ENCODE peak calls at places on chromosomes 13 and 19, in five cellular contexts. K, P, O, U and Y are unnamed samples.

GRCh38 chr19:53467138-53467502 is 413 bp upstream of the ZNF813 start:
- DNase-seq in K (no peak), P (no peak), O (no peak), U (no peak), Y (no peak)

GRCh38 chr13:59236309-59236939 is 927.3 kb downstream of the DIAPH3 start:
- DNase-seq in K (no peak), P (no peak), O (no peak), U (no peak), Y (no peak)

GRCh38 chr13:50127017-50127725 is 111.9 kb downstream of the KCNRG start:
- DNase-seq in K (peak), P (peak), O (peak), U (peak), Y (peak)

GRCh38 chr13:93450226-93450625 is 223.6 kb downstream of the GPC6 start:
- DNase-seq in K (no peak), P (peak), O (no peak), U (peak), Y (peak)

GRCh38 chr13:33388254-33388998 is 102.9 kb upstream of the STARD13 start:
- DNase-seq in K (peak), P (no peak), O (no peak), U (no peak), Y (peak)

GRCh38 chr13:72137782-72138181 is 270.8 kb upstream of the DACH1 start:
- DNase-seq in K (no peak), P (no peak), O (no peak), U (no peak), Y (no peak)

GRCh38 chr19:1087813-1088418 is 7.3 kb downstream of the POLR2E start:
- DNase-seq in K (no peak), P (no peak), O (no peak), U (no peak), Y (no peak)

GRCh38 chr13:101881593-101881992 is 429.1 kb downstream of the ITGBL1 start:
- DNase-seq in K (no peak), P (no peak), O (no peak), U (no peak), Y (no peak)

GRCh38 chr13:72304121-72304745 is 423.2 kb downstream of the MZT1 start:
- DNase-seq in K (no peak), P (peak), O (no peak), U (peak), Y (peak)

GRCh38 chr19:35946203-35946602 is 10.0 kb downstream of the LRFN3 start:
- DNase-seq in K (no peak), P (no peak), O (no peak), U (no peak), Y (no peak)

GRCh38 chr19:10105241-10106099 is 692 bp upstream of the PPAN start:
- DNase-seq in K (no peak), P (no peak), O (no peak), U (no peak), Y (no peak)

GRCh38 chr13:50200988-50201387 is 185.7 kb downstream of the KCNRG start:
- DNase-seq in K (no peak), P (no peak), O (no peak), U (peak), Y (peak)

GRCh38 chr19:39138221-39139211 is 12.9 kb downstream of the PAK4 start:
- DNase-seq in K (no peak), P (no peak), O (no peak), U (no peak), Y (peak)

DNA sequence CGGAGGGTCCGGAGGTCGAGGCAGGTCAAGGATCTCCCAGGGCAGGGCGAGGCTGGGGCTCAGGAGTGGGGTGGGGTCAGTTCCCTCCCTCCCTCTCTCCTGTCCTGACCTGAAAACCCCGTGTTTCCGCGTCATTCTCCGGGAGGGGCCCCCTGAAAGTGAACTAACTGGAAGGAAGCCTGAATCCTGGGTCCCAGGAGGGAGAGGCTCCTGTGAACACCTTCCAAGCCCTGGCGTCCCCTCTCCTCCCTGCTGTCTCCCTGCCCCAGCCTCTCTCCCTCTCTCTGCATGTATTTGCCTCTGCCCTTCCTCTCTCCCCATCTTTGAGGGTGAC is 741 bp upstream of the CADM4 start:
- DNase-seq in K (no peak), P (no peak), O (peak), U (no peak), Y (no peak)
- H3K4me3 ChIP-seq in K (no peak), P (peak), O (peak), U (peak), Y (peak)

DNA sequence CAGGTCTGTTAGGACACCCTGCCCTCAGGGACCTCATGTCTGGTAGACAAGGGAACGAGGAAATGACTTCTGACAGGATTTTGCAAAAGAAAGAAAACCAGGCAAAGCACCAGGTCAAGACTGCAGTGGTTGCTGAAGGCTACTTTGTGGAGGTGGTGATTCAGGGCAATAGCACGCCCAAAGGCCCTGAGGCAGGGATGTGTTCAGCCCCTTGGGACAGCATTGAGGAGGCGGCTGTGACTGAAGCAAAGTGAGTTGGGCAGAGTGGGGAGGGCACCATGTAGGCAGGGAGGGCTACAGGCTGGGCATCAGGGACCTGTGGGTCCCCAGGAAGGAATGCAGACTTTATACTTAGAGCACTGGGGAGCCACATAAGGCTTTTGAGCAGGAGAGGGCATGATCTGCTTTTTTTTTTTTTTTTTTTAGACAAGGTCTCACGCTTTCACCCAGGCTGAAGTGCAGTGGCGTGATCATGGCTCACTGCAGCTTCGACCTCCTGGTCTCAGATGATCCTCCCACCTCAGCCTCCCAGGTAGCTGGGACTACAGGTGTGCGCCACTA is 10.8 kb upstream of the HOMER3 start:
- DNase-seq in K (no peak), P (no peak), O (no peak), U (peak), Y (peak)
- TF ChIP-seq CTCF in K (no peak), P (no peak), O (no peak), U (no peak), Y (no peak)

DNA sequence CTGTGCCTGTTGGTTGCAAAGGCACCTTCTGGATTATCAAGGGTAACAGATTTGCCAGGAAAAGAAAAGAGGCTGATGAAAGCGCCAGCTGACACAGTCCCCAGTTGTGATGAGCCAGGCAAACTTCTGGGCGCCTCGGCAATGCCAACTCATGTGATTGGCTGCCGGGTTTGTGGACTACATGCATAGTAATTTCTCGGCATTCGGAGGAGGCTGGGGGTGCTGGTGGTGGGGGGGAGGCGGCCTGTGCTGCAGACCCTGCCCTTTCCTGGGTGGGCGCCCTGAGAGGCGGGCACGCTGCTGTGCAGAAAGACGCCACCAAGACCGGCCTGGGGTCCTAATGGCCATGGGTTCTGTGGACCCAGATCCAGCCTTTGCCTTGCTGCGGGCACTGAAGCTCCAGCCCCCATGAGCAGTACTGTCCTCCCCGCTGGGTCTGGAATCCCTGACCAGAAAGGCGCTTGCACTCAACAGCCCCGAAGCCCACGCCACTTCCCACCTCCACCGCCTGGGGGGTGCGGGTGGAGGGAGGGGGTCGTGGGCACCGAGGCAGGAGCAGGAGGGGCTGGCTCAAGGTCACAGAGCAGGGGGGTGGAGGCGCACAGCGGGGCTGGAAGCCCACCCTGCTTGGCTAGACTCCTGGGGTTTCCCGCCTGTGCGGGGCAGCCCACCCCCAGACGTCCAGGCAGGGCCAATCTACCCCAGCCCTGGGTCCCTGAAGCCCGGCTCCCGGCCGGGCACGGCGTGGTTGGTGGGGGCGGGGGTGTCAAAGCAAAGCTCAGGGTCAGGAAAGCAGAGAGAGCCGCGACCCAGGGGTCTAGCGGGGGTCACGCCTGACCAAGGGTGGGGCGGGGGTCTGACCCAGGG is 1.0 kb downstream of the DIRAS1 start:
- DNase-seq in K (no peak), P (peak), O (peak), U (peak), Y (peak)
- H3K4me3 ChIP-seq in K (no peak), P (peak), O (peak), U (no peak), Y (peak)

GRCh38 chr13:84574851-84575250 is 692.6 kb upstream of the SLITRK1 start:
- DNase-seq in K (no peak), P (peak), O (no peak), U (peak), Y (peak)
- TF ChIP-seq CTCF in K (no peak), P (peak), O (peak), U (peak), Y (peak)

GRCh38 chr13:46179576-46180368 is 2.2 kb downstream of the LCP1 start:
- DNase-seq in K (peak), P (no peak), O (no peak), U (no peak), Y (no peak)
- H3K4me3 ChIP-seq in K (no peak), P (no peak), O (no peak), U (no peak), Y (no peak)

DNA sequence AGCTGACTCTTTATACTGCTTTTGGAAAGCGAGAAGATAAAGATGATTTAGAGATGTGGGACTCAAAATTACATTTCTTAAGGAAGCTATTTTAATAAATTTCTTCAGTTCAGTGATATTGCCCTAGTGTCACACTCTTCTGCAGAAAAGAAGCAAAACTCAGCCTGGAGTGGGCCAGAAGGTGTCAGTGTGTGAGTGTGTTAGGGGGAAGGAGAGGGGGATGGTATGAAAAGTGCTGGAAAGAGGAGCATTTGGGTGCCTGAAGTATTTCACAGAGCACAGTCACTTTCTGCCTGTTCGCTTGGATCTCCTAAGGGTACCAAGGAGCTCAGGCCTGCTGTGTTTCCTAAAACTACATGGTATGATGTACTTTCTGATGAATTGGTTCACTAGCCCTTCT is 84.5 kb upstream of the FRY start:
- DNase-seq in K (no peak), P (no peak), O (no peak), U (no peak), Y (no peak)
- TF ChIP-seq CTCF in K (no peak), P (no peak), O (no peak), U (no peak), Y (no peak)

DNA sequence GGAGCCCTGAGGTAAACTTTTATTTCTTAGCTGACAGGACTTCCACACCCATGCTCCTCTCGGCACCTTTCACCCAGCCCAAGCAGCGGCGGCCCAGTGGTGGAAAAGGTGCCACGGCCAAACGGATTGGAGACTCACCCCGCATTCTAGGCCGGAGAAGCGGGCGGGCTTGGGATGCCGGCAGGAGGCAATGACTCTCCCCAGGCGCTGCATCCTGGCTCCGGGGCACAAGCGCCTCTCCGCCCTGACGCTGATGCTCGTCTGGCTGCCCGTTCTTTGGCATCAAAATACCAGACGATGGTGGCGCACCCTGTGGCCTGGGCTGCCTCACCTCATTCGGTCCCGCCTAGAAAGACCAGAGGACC is 6.7 kb upstream of the ZNF606 start:
- DNase-seq in K (no peak), P (no peak), O (no peak), U (no peak), Y (no peak)
- H3K4me3 ChIP-seq in K (no peak), P (peak), O (peak), U (peak), Y (peak)

GRCh38 chr19:55485439-55486011 is 537 bp downstream of the NAT14 start:
- DNase-seq in K (no peak), P (no peak), O (no peak), U (no peak), Y (no peak)

GRCh38 chr19:55484571-55485438 is at the start of gene NAT14:
- DNase-seq in K (no peak), P (peak), O (peak), U (peak), Y (peak)

GRCh38 chr19:55487884-55488687 is at the start of gene SSC5D:
- DNase-seq in K (no peak), P (peak), O (peak), U (peak), Y (peak)

GRCh38 chr19:55486971-55487883 is 1.0 kb upstream of the SSC5D start:
- DNase-seq in K (no peak), P (peak), O (no peak), U (peak), Y (peak)

GRCh38 chr19:55486043-55486970 is 1.3 kb downstream of the NAT14 start:
- DNase-seq in K (no peak), P (no peak), O (no peak), U (no peak), Y (peak)
- TF ChIP-seq CTCF in K (no peak), P (peak), O (no peak), U (peak), Y (peak)

GRCh38 chr19:46700704-46701103 is 16.2 kb downstream of the PRKD2 start:
- DNase-seq in K (no peak), P (no peak), O (no peak), U (no peak), Y (no peak)
- H3K4me3 ChIP-seq in K (no peak), P (no peak), O (no peak), U (no peak), Y (no peak)